ENCODE peak calls at places on chromosomes 3 and 15, in eight cellular contexts. One of them, this sample, is unnamed.
A peak's percentile ranks its signal among the peaks of the same experiment; 100 is the strongest.

GRCh38 chr3:121529308-121529707 is 16.5 kb downstream of the POLQ start:
- DNase-seq in GM10248: peak; percentile 23
- DNase-seq in stomach: no peak
- DNase-seq in osteocyte: no peak
- DNase-seq in astrocyte of the cerebellum: no peak
- DNase-seq in RWPE1: peak; percentile 7
- DNase-seq in Calu3: no peak
- DNase-seq in cardiac fibroblast: peak; percentile 57
- DNase-seq in this sample: no peak

GRCh38 chr3:87053548-87053947 is 62.6 kb upstream of the VGLL3 start:
- DNase-seq in Calu3: no peak
- DNase-seq in astrocyte of the cerebellum: no peak
- DNase-seq in GM10248: no peak
- DNase-seq in cardiac fibroblast: no peak
- DNase-seq in osteocyte: no peak
- DNase-seq in RWPE1: no peak
- DNase-seq in stomach: no peak
- DNase-seq in this sample: no peak

GRCh38 chr3:127158614-127159221 is 34.2 kb upstream of the PRR23E start:
- DNase-seq in stomach: no peak
- DNase-seq in osteocyte: no peak
- DNase-seq in cardiac fibroblast: peak; percentile 31
- DNase-seq in GM10248: no peak
- DNase-seq in RWPE1: peak; percentile 20
- DNase-seq in Calu3: peak; percentile 64
- DNase-seq in astrocyte of the cerebellum: no peak
- DNase-seq in this sample: no peak

GRCh38 chr3:42819351-42819965 is 10.2 kb downstream of the ACKR2 start:
- DNase-seq in osteocyte: no peak
- DNase-seq in RWPE1: no peak
- DNase-seq in stomach: peak; percentile 56
- DNase-seq in astrocyte of the cerebellum: no peak
- DNase-seq in GM10248: no peak
- DNase-seq in Calu3: peak; percentile 46
- DNase-seq in cardiac fibroblast: no peak
- DNase-seq in this sample: no peak

GRCh38 chr3:57794951-57795350 is 38.8 kb downstream of the SLMAP start:
- DNase-seq in GM10248: no peak
- DNase-seq in cardiac fibroblast: no peak
- DNase-seq in Calu3: no peak
- DNase-seq in osteocyte: no peak
- DNase-seq in RWPE1: no peak
- DNase-seq in astrocyte of the cerebellum: no peak
- DNase-seq in stomach: no peak
- DNase-seq in this sample: no peak

GRCh38 chr3:62065985-62066693 is 307.2 kb downstream of the FEZF2 start:
- DNase-seq in cardiac fibroblast: no peak
- DNase-seq in osteocyte: no peak
- DNase-seq in stomach: no peak
- DNase-seq in GM10248: no peak
- DNase-seq in astrocyte of the cerebellum: peak; percentile 78
- DNase-seq in RWPE1: no peak
- DNase-seq in Calu3: no peak
- DNase-seq in this sample: no peak

GRCh38 chr3:128971421-128971820 is 22.5 kb downstream of the CFAP92 start:
- DNase-seq in astrocyte of the cerebellum: no peak
- DNase-seq in stomach: no peak
- DNase-seq in RWPE1: no peak
- DNase-seq in osteocyte: no peak
- DNase-seq in GM10248: no peak
- DNase-seq in Calu3: no peak
- DNase-seq in cardiac fibroblast: peak; percentile 82
- DNase-seq in this sample: no peak

GRCh38 chr3:99666201-99666600 is 27.8 kb downstream of the COL8A1 start:
- DNase-seq in cardiac fibroblast: peak; percentile 45
- DNase-seq in stomach: no peak
- DNase-seq in osteocyte: no peak
- DNase-seq in astrocyte of the cerebellum: no peak
- DNase-seq in RWPE1: no peak
- DNase-seq in GM10248: no peak
- DNase-seq in Calu3: no peak
- DNase-seq in this sample: no peak

GRCh38 chr15:100516592-100517489 is 11.9 kb downstream of the CERS3 start:
- DNase-seq in Calu3: no peak
- DNase-seq in cardiac fibroblast: no peak
- DNase-seq in GM10248: no peak
- DNase-seq in osteocyte: no peak
- DNase-seq in astrocyte of the cerebellum: no peak
- DNase-seq in RWPE1: no peak
- DNase-seq in stomach: no peak
- DNase-seq in this sample: no peak

GRCh38 chr3:33392703-33393125 is 47.5 kb downstream of the UBP1 start:
- DNase-seq in astrocyte of the cerebellum: peak; percentile 70
- DNase-seq in stomach: no peak
- DNase-seq in GM10248: no peak
- DNase-seq in RWPE1: peak; percentile 84
- DNase-seq in Calu3: peak; percentile 5
- DNase-seq in osteocyte: no peak
- DNase-seq in cardiac fibroblast: peak; percentile 76
- DNase-seq in this sample: no peak

GRCh38 chr3:111616417-111617105 is 21.4 kb upstream of the ZBED2 start:
- DNase-seq in stomach: no peak
- DNase-seq in osteocyte: no peak
- DNase-seq in Calu3: peak; percentile 67
- DNase-seq in cardiac fibroblast: no peak
- DNase-seq in astrocyte of the cerebellum: no peak
- DNase-seq in GM10248: peak; percentile 29
- DNase-seq in RWPE1: no peak
- DNase-seq in this sample: peak; percentile 56

GRCh38 chr15:77773003-77773402 is 140.3 kb upstream of the LINGO1 start:
- DNase-seq in GM10248: no peak
- DNase-seq in osteocyte: no peak
- DNase-seq in Calu3: no peak
- DNase-seq in stomach: no peak
- DNase-seq in RWPE1: no peak
- DNase-seq in astrocyte of the cerebellum: no peak
- DNase-seq in cardiac fibroblast: no peak
- DNase-seq in this sample: no peak

GRCh38 chr15:56894601-56895000 is 23.8 kb upstream of the TCF12 start:
- DNase-seq in RWPE1: no peak
- DNase-seq in osteocyte: no peak
- DNase-seq in GM10248: no peak
- DNase-seq in stomach: no peak
- DNase-seq in cardiac fibroblast: no peak
- DNase-seq in Calu3: no peak
- DNase-seq in astrocyte of the cerebellum: no peak
- DNase-seq in this sample: no peak

GRCh38 chr15:51869074-51869425 is 39.6 kb downstream of the TMOD3 start:
- DNase-seq in astrocyte of the cerebellum: peak; percentile 74
- DNase-seq in RWPE1: peak; percentile 48
- DNase-seq in stomach: no peak
- DNase-seq in Calu3: peak; percentile 3
- DNase-seq in cardiac fibroblast: peak; percentile 69
- DNase-seq in GM10248: no peak
- DNase-seq in osteocyte: no peak
- DNase-seq in this sample: no peak

DNA sequence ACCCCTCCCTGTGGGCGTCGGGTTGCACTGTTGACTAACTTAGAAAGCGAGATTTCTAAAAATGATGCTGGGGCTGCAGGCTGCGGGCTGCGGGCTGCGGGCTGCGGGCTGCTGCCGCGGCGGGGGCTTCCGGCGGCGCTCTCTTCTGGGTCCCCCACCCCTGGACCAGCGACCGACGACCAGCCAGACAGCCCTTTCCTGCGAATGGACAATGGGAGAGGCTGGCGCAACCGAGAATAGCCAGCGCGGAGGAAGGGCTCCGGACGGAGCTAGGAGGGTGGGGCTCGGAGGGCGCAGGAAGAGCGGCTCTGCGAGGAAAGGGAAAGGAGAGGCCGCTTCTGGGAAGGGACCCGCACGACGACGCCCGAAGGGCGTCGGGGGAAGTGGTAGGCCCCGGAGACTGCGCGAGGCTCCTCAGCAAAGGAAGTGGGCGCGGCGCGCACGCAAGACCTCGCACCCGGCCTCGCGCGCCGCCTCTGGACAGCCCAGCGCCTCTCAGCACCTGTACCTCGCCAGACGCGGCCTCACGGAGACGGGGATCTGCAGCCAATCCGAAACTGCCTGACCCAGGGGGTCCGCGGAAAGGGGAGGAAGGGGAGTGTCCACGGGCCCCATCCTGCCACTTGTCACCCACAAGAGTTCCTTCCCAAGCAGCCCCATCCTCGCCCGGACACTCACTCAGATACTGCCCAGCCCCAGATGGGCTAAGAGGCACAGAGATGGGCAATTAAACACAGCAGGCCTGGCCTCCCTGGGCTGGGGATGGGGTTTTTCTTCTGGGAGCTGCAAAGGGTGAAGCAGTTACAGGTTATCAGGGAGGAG is 70.7 kb downstream of the SLC12A8 start:
- DNase-seq in Calu3: no peak
- DNase-seq in stomach: peak; percentile 50
- DNase-seq in GM10248: peak; percentile 81
- DNase-seq in cardiac fibroblast: peak; percentile 62
- DNase-seq in RWPE1: no peak
- DNase-seq in astrocyte of the cerebellum: no peak
- DNase-seq in osteocyte: no peak
- DNase-seq in this sample: peak; percentile 91
- TF ChIP-seq CTCF in Calu3: no peak
- TF ChIP-seq CTCF in stomach: no peak
- TF ChIP-seq CTCF in GM10248: peak; percentile 47
- TF ChIP-seq CTCF in cardiac fibroblast: peak; percentile 16
- TF ChIP-seq CTCF in RWPE1: no peak
- TF ChIP-seq CTCF in astrocyte of the cerebellum: no peak
- TF ChIP-seq CTCF in osteocyte: no peak
- TF ChIP-seq CTCF in this sample: peak; percentile 72

GRCh38 chr15:36693644-36694043 is 114.2 kb downstream of the CDIN1 start:
- DNase-seq in Calu3: no peak
- DNase-seq in osteocyte: no peak
- DNase-seq in astrocyte of the cerebellum: no peak
- DNase-seq in GM10248: no peak
- DNase-seq in cardiac fibroblast: no peak
- DNase-seq in RWPE1: no peak
- DNase-seq in stomach: no peak
- DNase-seq in this sample: no peak
- TF ChIP-seq CTCF in Calu3: no peak
- TF ChIP-seq CTCF in osteocyte: no peak
- TF ChIP-seq CTCF in astrocyte of the cerebellum: no peak
- TF ChIP-seq CTCF in GM10248: no peak
- TF ChIP-seq CTCF in cardiac fibroblast: no peak
- TF ChIP-seq CTCF in RWPE1: no peak
- TF ChIP-seq CTCF in stomach: no peak
- TF ChIP-seq CTCF in this sample: no peak

GRCh38 chr3:39103324-39103693 is 4.1 kb downstream of the GORASP1 start:
- DNase-seq in cardiac fibroblast: no peak
- DNase-seq in astrocyte of the cerebellum: no peak
- DNase-seq in GM10248: no peak
- DNase-seq in Calu3: no peak
- DNase-seq in RWPE1: no peak
- DNase-seq in stomach: no peak
- DNase-seq in osteocyte: peak; percentile 69
- DNase-seq in this sample: no peak
- TF ChIP-seq CTCF in cardiac fibroblast: peak; percentile 7
- TF ChIP-seq CTCF in astrocyte of the cerebellum: no peak
- TF ChIP-seq CTCF in GM10248: no peak
- TF ChIP-seq CTCF in Calu3: no peak
- TF ChIP-seq CTCF in RWPE1: no peak
- TF ChIP-seq CTCF in stomach: no peak
- TF ChIP-seq CTCF in osteocyte: no peak
- TF ChIP-seq CTCF in this sample: peak; percentile 33

DNA sequence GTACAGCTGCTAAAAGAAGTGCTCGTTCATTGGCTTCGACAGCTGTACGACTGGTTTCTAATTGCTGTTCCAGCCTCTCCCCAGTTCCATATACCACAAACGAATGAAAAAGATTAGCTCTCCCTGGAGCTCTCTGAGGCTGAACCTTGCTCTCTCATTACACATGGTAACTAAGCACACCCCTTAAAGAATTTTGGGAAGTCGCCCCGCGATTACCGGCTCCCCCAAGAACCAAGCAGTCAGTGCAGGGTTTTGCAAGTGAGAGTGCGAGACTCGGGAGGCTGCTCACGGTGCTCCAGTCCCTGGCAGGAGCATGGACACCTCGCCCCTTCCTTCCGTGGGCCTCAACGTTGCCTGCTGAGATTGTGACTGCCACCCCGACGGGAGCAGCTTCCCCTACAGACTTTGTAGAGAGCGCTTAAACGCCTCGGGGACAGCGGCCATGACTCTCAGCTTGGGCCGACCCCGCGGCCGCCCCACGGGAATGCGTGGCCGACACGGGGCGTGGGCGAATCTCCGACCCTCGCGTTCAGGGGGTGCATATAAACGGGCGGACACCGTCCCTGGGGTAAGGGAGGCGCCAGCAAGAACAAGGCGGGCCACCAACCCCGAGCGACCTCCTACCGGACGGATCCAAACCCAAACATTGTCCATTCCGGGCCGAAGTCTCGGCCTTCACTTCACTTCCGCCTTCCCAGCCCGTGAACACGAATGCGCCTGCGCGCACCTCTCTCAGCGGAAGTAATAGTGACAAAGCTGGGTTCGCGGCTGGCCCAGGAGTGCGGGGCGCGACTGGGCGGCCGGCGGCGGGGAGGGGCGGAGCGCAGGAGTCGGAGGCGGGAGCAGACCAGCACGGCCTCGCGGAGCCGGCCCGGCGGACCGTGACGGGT is at the start of gene ATP2C1:
- DNase-seq in osteocyte: peak; percentile 98
- DNase-seq in RWPE1: peak; percentile 92
- DNase-seq in astrocyte of the cerebellum: peak; percentile 85
- DNase-seq in GM10248: peak; percentile 95
- DNase-seq in Calu3: peak; percentile 99
- DNase-seq in cardiac fibroblast: peak; percentile 98
- DNase-seq in stomach: peak; percentile 97
- DNase-seq in this sample: peak; percentile 97
- TF ChIP-seq CTCF in osteocyte: peak; percentile 48
- TF ChIP-seq CTCF in RWPE1: peak; percentile 66
- TF ChIP-seq CTCF in astrocyte of the cerebellum: no peak
- TF ChIP-seq CTCF in GM10248: no peak
- TF ChIP-seq CTCF in Calu3: no peak
- TF ChIP-seq CTCF in cardiac fibroblast: no peak
- TF ChIP-seq CTCF in stomach: no peak
- TF ChIP-seq CTCF in this sample: no peak

GRCh38 chr15:88331291-88331690 is 74.8 kb upstream of the NTRK3 start:
- DNase-seq in RWPE1: peak; percentile 69
- DNase-seq in GM10248: peak; percentile 63
- DNase-seq in Calu3: peak; percentile 67
- DNase-seq in cardiac fibroblast: peak; percentile 21
- DNase-seq in astrocyte of the cerebellum: no peak
- DNase-seq in osteocyte: no peak
- DNase-seq in stomach: no peak
- DNase-seq in this sample: peak; percentile 14
- TF ChIP-seq CTCF in RWPE1: peak; percentile 70
- TF ChIP-seq CTCF in GM10248: peak; percentile 61
- TF ChIP-seq CTCF in Calu3: peak; percentile 50
- TF ChIP-seq CTCF in cardiac fibroblast: peak; percentile 24
- TF ChIP-seq CTCF in astrocyte of the cerebellum: peak; percentile 50
- TF ChIP-seq CTCF in osteocyte: peak; percentile 39
- TF ChIP-seq CTCF in stomach: no peak
- TF ChIP-seq CTCF in this sample: peak; percentile 78